ENCODE peak calls at places on chromosomes 2 and 18, in four cellular contexts. S is cardiac fibroblast, J is HFF-Myc, Z is GM10248. D is an unnamed sample.

GRCh38 chr2:5325523-5325922 is 366.7 kb upstream of the SOX11 start:
- DNase-seq in S (no peak), J (no peak), Z (no peak), D (no peak)

GRCh38 chr2:212282596-212283330 is 255.8 kb downstream of the ERBB4 start:
- DNase-seq in S (peak; percentile 1), J (no peak), Z (no peak), D (no peak)

GRCh38 chr2:105828543-105828942 is 83.8 kb downstream of the NCK2 start:
- DNase-seq in S (no peak), J (no peak), Z (no peak), D (no peak)

GRCh38 chr2:135997380-135997779 is 12.0 kb upstream of the DARS1 start:
- DNase-seq in S (no peak), J (no peak), Z (peak; percentile 37), D (no peak)

GRCh38 chr2:231680992-231681852 is 27.1 kb upstream of the PTMA start:
- DNase-seq in S (peak; percentile 90), J (no peak), Z (peak; percentile 95), D (peak; percentile 66)

GRCh38 chr2:23524261-23524706 is 139.3 kb downstream of the KLHL29 start:
- DNase-seq in S (peak; percentile 39), J (peak; percentile 33), Z (no peak), D (no peak)

GRCh38 chr2:72138921-72139381 is 8.7 kb downstream of the CYP26B1 start:
- DNase-seq in S (no peak), J (no peak), Z (no peak), D (no peak)

GRCh38 chr2:12455626-12456025 is 261.1 kb upstream of the TRIB2 start:
- DNase-seq in S (peak; percentile 81), J (no peak), Z (no peak), D (peak; percentile 35)

GRCh38 chr18:50560681-50561629 is 1.1 kb downstream of the MAPK4 start:
- DNase-seq in S (no peak), J (no peak), Z (peak; percentile 18), D (no peak)

GRCh38 chr2:239394346-239394945 is 6.4 kb downstream of the HDAC4 start:
- DNase-seq in S (no peak), J (no peak), Z (no peak), D (no peak)

GRCh38 chr2:217338306-217338916 is 478.5 kb upstream of the TNP1 start:
- DNase-seq in S (peak; percentile 48), J (peak; percentile 66), Z (no peak), D (peak; percentile 72)

GRCh38 chr2:27369471-27370025 is 590 bp downstream of the EIF2B4 start:
- DNase-seq in S (peak; percentile 70), J (no peak), Z (no peak), D (no peak)

GRCh38 chr2:18907508-18907907 is 318.1 kb upstream of the NT5C1B start:
- DNase-seq in S (peak; percentile 33), J (no peak), Z (no peak), D (no peak)

GRCh38 chr2:223725494-223725893 is 111.9 kb downstream of the AP1S3 start:
- DNase-seq in S (peak; percentile 97), J (peak; percentile 94), Z (no peak), D (peak; percentile 76)

GRCh38 chr18:1976484-1976883 is 594.8 kb downstream of the METTL4 start:
- DNase-seq in S (no peak), J (no peak), Z (no peak), D (no peak)

GRCh38 chr2:154375625-154376020 is 322.9 kb upstream of the KCNJ3 start:
- DNase-seq in S (peak; percentile 53), J (no peak), Z (no peak), D (peak; percentile 0)

GRCh38 chr2:150147889-150148683 is 339.4 kb downstream of the RND3 start:
- DNase-seq in S (peak; percentile 46), J (no peak), Z (no peak), D (no peak)

GRCh38 chr2:145593991-145594702 is 1074.2 kb upstream of the ZEB2 start:
- DNase-seq in S (peak; percentile 82), J (peak; percentile 72), Z (no peak), D (peak; percentile 63)

GRCh38 chr2:211408485-211408884 is 852.1 kb downstream of the CPS1 start:
- DNase-seq in S (peak; percentile 63), J (no peak), Z (no peak), D (no peak)

GRCh38 chr18:3455090-3455640 is 5.2 kb downstream of the TGIF1 start:
- DNase-seq in S (no peak), J (no peak), Z (no peak), D (no peak)
- TF ChIP-seq CTCF in S (no peak), J (no peak), Z (no peak), D (no peak)

GRCh38 chr2:10448646-10449480 is 736 bp upstream of the ODC1 start:
- DNase-seq in S (peak; percentile 22), J (peak; percentile 65), Z (peak; percentile 53), D (no peak)
- TF ChIP-seq CTCF in S (no peak), J (no peak), Z (peak; percentile 42), D (no peak)

DNA sequence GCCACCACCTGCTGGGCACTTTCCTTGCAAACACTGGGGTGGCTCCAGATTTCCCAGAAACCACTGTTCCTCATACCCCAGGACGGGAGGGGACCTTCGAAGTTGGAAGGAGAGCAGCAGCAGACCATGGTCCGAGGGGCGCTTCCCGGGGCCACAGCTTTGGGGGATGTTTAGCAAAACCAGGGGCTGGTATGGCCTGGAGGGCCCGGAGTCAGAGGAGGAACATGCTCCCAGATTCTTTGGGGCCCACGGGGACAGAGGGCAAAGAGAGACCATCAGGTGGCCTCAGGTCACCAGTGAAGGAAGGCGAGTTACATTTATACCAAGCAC is 25.3 kb downstream of the HS6ST1 start:
- DNase-seq in S (no peak), J (no peak), Z (no peak), D (no peak)
- TF ChIP-seq CTCF in S (no peak), J (no peak), Z (no peak), D (no peak)

DNA sequence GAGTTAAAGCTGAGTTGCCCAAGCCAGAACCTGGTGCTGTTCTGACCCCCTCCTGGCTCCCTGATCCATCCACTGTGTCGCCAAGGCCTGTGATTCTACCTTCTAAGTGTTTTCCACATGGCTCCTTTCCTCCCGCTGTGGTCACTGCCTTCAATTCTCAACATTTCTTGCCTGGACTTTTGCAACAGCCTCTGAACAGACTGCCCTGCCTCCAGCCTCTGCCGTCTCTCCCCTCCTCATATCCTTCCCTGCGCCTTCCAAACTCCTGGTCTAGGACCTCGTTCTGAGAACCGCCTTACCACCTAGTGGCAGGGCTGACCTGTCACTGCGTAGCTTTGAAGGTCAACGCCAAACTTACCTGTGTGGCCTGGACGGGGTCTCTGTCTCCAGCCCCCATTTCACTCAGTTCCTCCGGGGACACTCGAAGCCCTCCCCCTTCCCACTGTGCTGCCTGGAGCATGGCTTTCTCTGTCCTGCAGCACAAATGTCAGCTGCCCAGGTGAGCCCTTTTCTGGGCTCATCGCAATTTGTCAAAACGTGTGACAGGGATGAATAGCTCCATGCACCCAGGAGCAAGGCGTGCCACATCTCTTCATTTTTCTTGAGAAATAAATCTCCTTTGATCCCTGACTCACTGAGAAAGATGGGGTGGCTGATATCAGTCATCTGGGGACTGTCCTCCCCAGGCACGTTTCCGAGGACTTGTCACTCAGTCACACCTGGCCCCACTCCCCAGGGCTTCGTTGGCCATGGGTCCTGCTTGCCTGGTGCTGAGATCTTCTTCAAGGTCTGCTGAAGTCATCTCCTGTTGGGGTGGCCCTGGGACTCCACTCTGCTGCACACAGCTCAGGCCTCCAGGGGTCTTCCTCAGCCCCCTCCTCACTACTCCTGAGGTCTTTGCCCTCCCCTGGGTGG is 46.7 kb downstream of the LDLRAD4 start:
- DNase-seq in S (no peak), J (no peak), Z (no peak), D (no peak)
- TF ChIP-seq CTCF in S (no peak), J (no peak), Z (no peak), D (no peak)

GRCh38 chr2:106869512-106870276 is 16.3 kb downstream of the ST6GAL2 start:
- DNase-seq in S (no peak), J (no peak), Z (no peak), D (no peak)

GRCh38 chr2:106864051-106864450 is 21.9 kb downstream of the ST6GAL2 start:
- DNase-seq in S (no peak), J (no peak), Z (no peak), D (no peak)

GRCh38 chr2:106867231-106867943 is 18.6 kb downstream of the ST6GAL2 start:
- DNase-seq in S (no peak), J (no peak), Z (no peak), D (no peak)

GRCh38 chr2:106866636-106867035 is 19.3 kb downstream of the ST6GAL2 start:
- DNase-seq in S (peak; percentile 35), J (no peak), Z (no peak), D (no peak)

DNA sequence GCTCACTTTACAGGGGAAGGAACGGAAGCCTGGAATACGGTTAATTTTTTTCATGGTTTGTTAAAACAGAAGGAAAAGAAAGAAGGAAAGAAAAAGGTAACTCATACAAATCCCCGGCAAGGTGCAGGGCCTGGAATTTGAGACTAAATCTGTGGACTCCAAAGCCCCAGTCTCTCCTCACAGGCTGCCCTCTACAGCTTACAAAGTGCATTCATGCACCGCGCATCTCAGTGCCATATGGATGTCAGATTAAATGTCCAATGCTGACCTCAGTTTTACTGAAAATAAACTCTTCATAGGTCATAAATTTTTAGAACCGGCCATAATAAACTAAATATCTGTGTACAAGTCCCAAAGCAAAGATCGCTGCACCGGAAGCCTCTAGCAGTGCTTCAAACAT is 17.8 kb downstream of the ST6GAL2 start:
- DNase-seq in S (no peak), J (no peak), Z (no peak), D (no peak)
- TF ChIP-seq CTCF in S (no peak), J (peak; percentile 37), Z (no peak), D (no peak)

DNA sequence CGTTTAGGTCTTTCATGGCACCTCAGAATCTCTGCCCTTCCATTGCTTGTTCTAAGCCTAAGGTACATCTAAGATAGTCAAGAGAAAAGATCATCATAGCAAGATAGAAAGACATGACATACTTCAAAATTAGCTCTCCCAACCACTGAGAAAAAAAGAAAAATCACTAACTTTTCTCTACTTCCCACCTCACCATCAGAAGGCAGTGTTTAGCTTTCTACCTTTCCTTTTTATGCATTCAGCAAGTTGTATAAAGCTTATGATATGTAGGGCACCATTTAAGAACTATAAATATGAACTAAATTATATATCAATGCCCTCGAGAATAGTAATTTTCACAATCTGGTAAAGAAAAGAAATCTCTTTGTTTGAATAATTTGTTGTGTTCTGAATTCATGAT is 331.8 kb upstream of the VWC2L start:
- DNase-seq in S (no peak), J (no peak), Z (no peak), D (no peak)
- TF ChIP-seq CTCF in S (no peak), J (no peak), Z (no peak), D (no peak)

DNA sequence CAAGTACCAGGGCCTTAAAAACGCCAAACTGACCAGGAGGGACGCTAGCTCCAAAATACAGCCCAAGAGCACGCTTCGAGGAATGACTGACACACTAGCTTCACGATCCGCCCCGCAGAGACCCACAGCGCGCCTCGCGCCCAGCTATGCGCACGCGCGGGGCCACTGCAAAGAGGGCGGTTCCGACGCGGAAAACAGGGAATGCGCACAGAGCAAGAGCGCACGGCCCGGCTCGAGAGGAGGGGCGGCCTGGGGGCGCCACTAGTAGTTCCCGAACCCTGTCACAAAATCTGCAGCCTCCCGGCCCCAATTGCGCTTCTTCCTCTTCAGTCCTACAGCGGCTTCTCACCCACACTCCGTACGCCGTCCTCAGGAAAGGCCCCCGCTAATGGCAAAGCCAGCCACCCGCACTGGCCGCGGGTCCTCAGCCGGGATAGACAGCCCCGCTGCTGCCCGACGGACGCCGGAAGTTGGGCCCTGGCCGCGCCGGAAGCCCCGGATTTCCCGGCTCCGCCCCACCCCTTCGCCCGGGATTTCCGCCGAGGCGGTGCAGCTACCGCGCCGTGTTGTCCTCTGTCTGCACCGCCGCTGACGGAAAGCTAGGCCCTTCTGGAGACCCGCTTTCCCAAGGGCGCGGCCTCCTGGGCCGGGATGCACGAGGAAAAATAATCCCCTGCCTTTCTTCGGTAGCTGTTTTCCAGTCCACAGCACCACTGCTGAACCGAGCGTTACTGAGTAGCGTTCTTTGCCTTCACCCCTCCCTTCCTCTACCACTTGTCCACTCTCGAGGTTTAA is at the start of gene HDHD2:
- DNase-seq in S (peak; percentile 83), J (peak; percentile 33), Z (peak; percentile 88), D (no peak)
- TF ChIP-seq CTCF in S (peak; percentile 0), J (no peak), Z (no peak), D (no peak)